ENCODE peak calls at places on chromosomes 5 and 9, in six cellular contexts. M, X, C, O, W and I are unnamed samples.

GRCh38 chr5:178249191-178249989 is 16.8 kb upstream of the PHYKPL start:
- DNase-seq in C (peak; percentile 79), O (no peak), X (no peak), M (no peak), W (no peak), I (peak; percentile 36)

GRCh38 chr5:68126871-68127270 is 88.7 kb upstream of the PIK3R1 start:
- DNase-seq in C (no peak), O (no peak), X (no peak), M (no peak), W (no peak), I (no peak)

GRCh38 chr9:108580021-108580439 is 275.8 kb downstream of the ACTL7B start:
- DNase-seq in O (no peak), W (peak; percentile 55), M (no peak), X (no peak), C (peak; percentile 33), I (peak; percentile 20)

GRCh38 chr9:124783830-124784229 is 6.9 kb downstream of the OLFML2A start:
- DNase-seq in M (peak; percentile 0), C (no peak), X (no peak), O (no peak), W (no peak), I (no peak)

GRCh38 chr9:87527211-87527916 is 29.7 kb downstream of the DAPK1 start:
- DNase-seq in W (no peak), C (no peak), O (no peak), X (no peak), M (no peak), I (no peak)

GRCh38 chr5:54309751-54310432 is 481 bp downstream of the ARL15 start:
- DNase-seq in M (peak; percentile 61), C (no peak), O (peak; percentile 59), W (peak; percentile 39), X (peak; percentile 5), I (peak; percentile 20)

GRCh38 chr5:74810915-74811314 is 43.9 kb downstream of the NSA2 start:
- DNase-seq in W (no peak), O (no peak), X (no peak), M (no peak), C (no peak), I (no peak)

GRCh38 chr5:1788828-1789227 is 10.8 kb downstream of the MRPL36 start:
- DNase-seq in C (no peak), M (no peak), O (peak; percentile 35), X (no peak), W (no peak), I (no peak)

GRCh38 chr5:37553720-37554402 is 174.7 kb downstream of the WDR70 start:
- DNase-seq in C (peak; percentile 31), X (no peak), O (no peak), W (no peak), M (no peak), I (peak; percentile 75)

GRCh38 chr5:174482549-174482948 is 241.8 kb upstream of the MSX2 start:
- DNase-seq in M (no peak), O (no peak), X (no peak), W (no peak), C (no peak), I (no peak)

GRCh38 chr5:77945874-77946273 is 169.7 kb upstream of the TBCA start:
- DNase-seq in O (no peak), C (no peak), M (no peak), X (no peak), W (no peak), I (no peak)

GRCh38 chr9:34262971-34263370 is 66.1 kb downstream of the KIF24 start:
- DNase-seq in M (no peak), X (no peak), O (no peak), W (no peak), C (no peak), I (no peak)

GRCh38 chr9:126411225-126411947 is 84.8 kb downstream of the MVB12B start:
- DNase-seq in C (peak; percentile 55), W (no peak), M (no peak), O (no peak), X (no peak), I (no peak)

GRCh38 chr5:94901071-94901979 is 282.9 kb downstream of the SLF1 start:
- DNase-seq in O (no peak), C (no peak), X (no peak), W (no peak), M (no peak), I (peak; percentile 53)

GRCh38 chr5:107282061-107282460 is 388.7 kb downstream of the EFNA5 start:
- DNase-seq in W (no peak), O (no peak), X (no peak), M (no peak), C (no peak), I (no peak)

GRCh38 chr9:123121457-123121856 is 88.0 kb downstream of the GPR21 start:
- DNase-seq in O (no peak), C (no peak), W (no peak), X (no peak), M (no peak), I (no peak)

GRCh38 chr9:80522465-80522864 is 950.7 kb downstream of the TLE4 start:
- DNase-seq in O (no peak), M (no peak), X (no peak), C (no peak), W (no peak), I (no peak)

GRCh38 chr5:15105799-15106393 is 234.3 kb upstream of the ANKH start:
- DNase-seq in C (peak; percentile 21), M (peak; percentile 62), W (peak; percentile 50), X (peak; percentile 59), O (peak; percentile 80), I (peak; percentile 76)

GRCh38 chr9:126341461-126341860 is 14.8 kb downstream of the MVB12B start:
- DNase-seq in X (no peak), O (no peak), C (no peak), W (no peak), M (no peak), I (no peak)

GRCh38 chr9:73441890-73442818 is 290.5 kb downstream of the ANXA1 start:
- DNase-seq in W (no peak), C (no peak), X (no peak), O (peak; percentile 86), M (no peak), I (peak; percentile 12)

GRCh38 chr5:136710834-136711233 is 345.5 kb upstream of the TRPC7 start:
- DNase-seq in C (no peak), O (no peak), M (no peak), W (no peak), X (no peak), I (no peak)

GRCh38 chr5:36452394-36453100 is 150.8 kb upstream of the RANBP3L start:
- DNase-seq in C (no peak), X (no peak), O (no peak), W (no peak), M (no peak), I (no peak)

GRCh38 chr5:172090976-172091547 is 84.6 kb upstream of the FBXW11 start:
- DNase-seq in M (no peak), W (no peak), X (no peak), C (no peak), O (no peak), I (no peak)

GRCh38 chr9:78049484-78049883 is 17.9 kb upstream of the GNAQ start:
- DNase-seq in M (no peak), W (no peak), C (no peak), O (no peak), X (no peak), I (no peak)

DNA sequence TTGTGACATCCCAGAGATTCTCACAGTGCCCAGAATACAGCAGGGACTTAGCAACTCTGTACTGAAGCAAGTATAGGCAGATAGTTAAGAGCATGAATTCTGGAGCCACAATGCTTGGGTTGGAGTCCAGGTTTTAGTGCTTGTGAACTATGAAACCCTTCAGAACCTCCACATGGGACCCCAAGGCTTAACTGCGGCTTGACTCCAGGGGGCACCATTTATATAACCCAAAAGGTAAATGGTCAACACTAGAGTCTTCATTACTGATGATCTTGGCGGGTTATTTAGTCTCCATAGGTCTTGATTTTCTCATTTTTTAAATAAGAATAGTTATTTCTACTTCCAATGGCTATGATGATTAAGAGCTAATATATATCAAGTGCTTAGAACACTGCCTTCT is 390.3 kb downstream of the TAF11L14 start:
- DNase-seq in X (no peak), W (no peak), O (peak; percentile 43), M (peak; percentile 12), C (no peak), I (no peak)
- TF ChIP-seq CTCF in X (no peak), W (no peak), O (peak; percentile 49), M (no peak), C (no peak), I (no peak)

GRCh38 chr5:138569759-138570158 is 5.4 kb downstream of the HSPA9 start:
- DNase-seq in O (no peak), W (no peak), M (no peak), X (no peak), C (no peak), I (no peak)

GRCh38 chr5:138565100-138565821 is 9.9 kb downstream of the HSPA9 start:
- DNase-seq in O (no peak), W (no peak), C (no peak), M (no peak), X (no peak), I (no peak)

GRCh38 chr5:138570871-138571270 is 4.3 kb downstream of the HSPA9 start:
- DNase-seq in O (no peak), M (no peak), C (no peak), W (no peak), X (no peak), I (no peak)

GRCh38 chr5:138566792-138567191 is 8.4 kb downstream of the HSPA9 start:
- DNase-seq in X (no peak), W (no peak), C (no peak), O (no peak), M (no peak), I (no peak)

GRCh38 chr5:138568061-138568824 is 7.0 kb downstream of the HSPA9 start:
- DNase-seq in O (no peak), M (no peak), W (no peak), C (no peak), X (no peak), I (no peak)
- TF ChIP-seq CTCF in O (peak; percentile 24), M (no peak), W (no peak), C (no peak), X (peak; percentile 35), I (no peak)

GRCh38 chr9:21795483-21795882 is 7.0 kb upstream of the MTAP start:
- DNase-seq in M (no peak), C (no peak), W (no peak), O (no peak), X (no peak), I (no peak)

GRCh38 chr9:21788752-21789151 is 13.7 kb upstream of the MTAP start:
- DNase-seq in M (no peak), W (no peak), C (no peak), X (no peak), O (no peak), I (no peak)

DNA sequence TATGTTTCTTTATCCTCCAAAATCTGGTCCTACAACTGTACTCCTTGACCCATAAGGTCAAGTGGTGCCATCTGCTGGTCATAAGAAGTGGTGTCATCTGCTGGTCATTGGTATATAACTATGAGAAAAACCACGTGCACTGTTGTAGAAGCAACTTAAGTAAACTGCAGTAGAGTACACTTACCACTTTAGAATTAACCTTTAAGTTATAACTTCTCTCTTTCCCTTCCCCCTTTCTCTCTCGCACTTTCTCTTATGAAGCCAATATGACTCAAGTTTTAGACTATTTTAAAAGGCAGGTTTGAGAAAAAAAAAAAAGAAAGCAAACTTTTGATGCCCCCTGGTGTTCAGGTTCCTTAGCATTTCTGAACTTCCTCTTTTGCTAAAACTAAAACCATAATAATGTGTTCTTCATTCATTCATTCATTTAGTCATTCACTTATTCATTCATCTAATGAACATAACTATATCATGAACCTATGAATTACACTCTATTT is 12.8 kb upstream of the MTAP start:
- DNase-seq in X (peak; percentile 16), C (peak; percentile 83), M (peak; percentile 34), O (peak; percentile 87), W (no peak), I (peak; percentile 97)
- TF ChIP-seq CTCF in X (peak; percentile 96), C (peak; percentile 67), M (peak; percentile 67), O (peak; percentile 94), W (peak; percentile 68), I (peak; percentile 65)

GRCh38 chr5:159642379-159642778 is 273.9 kb upstream of the ADRA1B start:
- DNase-seq in M (no peak), C (no peak), O (no peak), W (no peak), X (no peak), I (no peak)
- TF ChIP-seq CTCF in M (no peak), C (no peak), O (no peak), W (no peak), X (peak; percentile 16), I (no peak)